ENCODE peak calls at places on chromosomes 7 and 10, in four cellular contexts. M, K, A and S are unnamed samples.

GRCh38 chr7:31948041-31948440 is 122.2 kb downstream of the PDE1C start:
- DNase-seq in M (no peak), K (no peak), A (no peak), S (no peak)

GRCh38 chr10:104317195-104318095 is 20.8 kb downstream of the ITPRIP start:
- DNase-seq in A (no peak), M (no peak), K (no peak), S (no peak)

GRCh38 chr7:44625899-44626511 is 19.6 kb downstream of the OGDH start:
- DNase-seq in A (no peak), M (no peak), K (no peak), S (no peak)

GRCh38 chr7:80186721-80187120 is 52.1 kb downstream of the GNAI1 start:
- DNase-seq in A (peak), K (no peak), M (no peak), S (peak)

GRCh38 chr7:32059289-32060045 is 10.7 kb downstream of the PDE1C start:
- DNase-seq in M (no peak), K (no peak), A (no peak), S (peak)

GRCh38 chr10:49690673-49691356 is 11.4 kb downstream of the C10orf53 start:
- DNase-seq in A (no peak), K (no peak), M (no peak), S (no peak)

GRCh38 chr10:61779950-61780659 is 117.4 kb downstream of the CABCOCO1 start:
- DNase-seq in M (peak), K (no peak), A (no peak), S (no peak)

GRCh38 chr10:101843032-101843991 is at the start of gene KCNIP2:
- DNase-seq in K (peak), M (no peak), A (no peak), S (peak)

GRCh38 chr10:124952123-124952522 is 10.2 kb downstream of the ZRANB1 start:
- DNase-seq in M (no peak), A (no peak), K (no peak), S (no peak)